ENCODE peak calls at places on chromosomes 5 and 9, in seven cellular contexts. One of them, this sample, is unnamed.

GRCh38 chr5:126640867-126641266 is 40.1 kb downstream of the PHAX start:
- DNase-seq in uterus: no peak
- DNase-seq in body of pancreas: no peak
- DNase-seq in A549: no peak
- DNase-seq in heart left ventricle: no peak
- DNase-seq in stomach: no peak
- DNase-seq in upper lobe of left lung: no peak
- DNase-seq in this sample: no peak

GRCh38 chr9:116842658-116843057 is 155.6 kb downstream of the TRIM32 start:
- DNase-seq in body of pancreas: no peak
- DNase-seq in upper lobe of left lung: no peak
- DNase-seq in uterus: no peak
- DNase-seq in A549: no peak
- DNase-seq in stomach: no peak
- DNase-seq in heart left ventricle: no peak
- DNase-seq in this sample: no peak

GRCh38 chr5:66074891-66075290 is 69.2 kb upstream of the SREK1 start:
- DNase-seq in upper lobe of left lung: no peak
- DNase-seq in uterus: no peak
- DNase-seq in heart left ventricle: no peak
- DNase-seq in A549: no peak
- DNase-seq in stomach: no peak
- DNase-seq in body of pancreas: no peak
- DNase-seq in this sample: no peak

GRCh38 chr5:179321206-179321987 is 23.9 kb downstream of the ADAMTS2 start:
- DNase-seq in upper lobe of left lung: no peak
- DNase-seq in body of pancreas: no peak
- DNase-seq in uterus: peak
- DNase-seq in stomach: no peak
- DNase-seq in heart left ventricle: peak
- DNase-seq in A549: no peak
- DNase-seq in this sample: peak

GRCh38 chr5:148910216-148910615 is 83.8 kb downstream of the ADRB2 start:
- DNase-seq in body of pancreas: no peak
- DNase-seq in upper lobe of left lung: no peak
- DNase-seq in heart left ventricle: no peak
- DNase-seq in uterus: no peak
- DNase-seq in stomach: no peak
- DNase-seq in A549: no peak
- DNase-seq in this sample: no peak

GRCh38 chr9:136994885-136995224 is 1.5 kb downstream of the CLIC3 start:
- DNase-seq in body of pancreas: no peak
- DNase-seq in upper lobe of left lung: peak
- DNase-seq in A549: no peak
- DNase-seq in stomach: no peak
- DNase-seq in heart left ventricle: no peak
- DNase-seq in uterus: no peak
- DNase-seq in this sample: no peak

GRCh38 chr9:110911659-110912473 is 126.4 kb downstream of the LPAR1 start:
- DNase-seq in A549: peak
- DNase-seq in body of pancreas: peak
- DNase-seq in stomach: no peak
- DNase-seq in uterus: no peak
- DNase-seq in heart left ventricle: no peak
- DNase-seq in upper lobe of left lung: no peak
- DNase-seq in this sample: no peak

GRCh38 chr5:142514196-142514595 is 171.7 kb downstream of the FGF1 start:
- DNase-seq in heart left ventricle: no peak
- DNase-seq in stomach: no peak
- DNase-seq in A549: no peak
- DNase-seq in body of pancreas: no peak
- DNase-seq in upper lobe of left lung: no peak
- DNase-seq in uterus: no peak
- DNase-seq in this sample: no peak

GRCh38 chr5:14364096-14364495 is 217.5 kb upstream of the OTULINL start:
- DNase-seq in uterus: no peak
- DNase-seq in heart left ventricle: no peak
- DNase-seq in body of pancreas: no peak
- DNase-seq in stomach: no peak
- DNase-seq in A549: no peak
- DNase-seq in upper lobe of left lung: no peak
- DNase-seq in this sample: no peak

GRCh38 chr5:118243068-118243467 is 745.3 kb downstream of the DTWD2 start:
- DNase-seq in heart left ventricle: no peak
- DNase-seq in stomach: no peak
- DNase-seq in body of pancreas: no peak
- DNase-seq in A549: no peak
- DNase-seq in upper lobe of left lung: no peak
- DNase-seq in uterus: no peak
- DNase-seq in this sample: no peak

GRCh38 chr9:129697111-129697955 is 31.9 kb downstream of the PRRX2 start:
- DNase-seq in upper lobe of left lung: peak
- DNase-seq in stomach: no peak
- DNase-seq in body of pancreas: peak
- DNase-seq in heart left ventricle: peak
- DNase-seq in A549: peak
- DNase-seq in uterus: peak
- DNase-seq in this sample: peak

GRCh38 chr5:96661101-96661840 is 905 bp upstream of the CAST start:
- DNase-seq in uterus: peak
- DNase-seq in A549: peak
- DNase-seq in stomach: no peak
- DNase-seq in heart left ventricle: no peak
- DNase-seq in upper lobe of left lung: no peak
- DNase-seq in body of pancreas: peak
- DNase-seq in this sample: no peak

GRCh38 chr5:181037365-181037861 is 2.7 kb upstream of the BTNL9 start:
- DNase-seq in A549: no peak
- DNase-seq in heart left ventricle: no peak
- DNase-seq in stomach: no peak
- DNase-seq in body of pancreas: no peak
- DNase-seq in uterus: no peak
- DNase-seq in upper lobe of left lung: no peak
- DNase-seq in this sample: peak

GRCh38 chr9:98635374-98635773 is 73.4 kb downstream of the GABBR2 start:
- DNase-seq in heart left ventricle: no peak
- DNase-seq in uterus: no peak
- DNase-seq in stomach: no peak
- DNase-seq in body of pancreas: no peak
- DNase-seq in A549: no peak
- DNase-seq in upper lobe of left lung: no peak
- DNase-seq in this sample: no peak

GRCh38 chr5:9681706-9682105 is 51.6 kb upstream of the TAS2R1 start:
- DNase-seq in uterus: no peak
- DNase-seq in upper lobe of left lung: no peak
- DNase-seq in heart left ventricle: no peak
- DNase-seq in stomach: no peak
- DNase-seq in A549: no peak
- DNase-seq in body of pancreas: no peak
- DNase-seq in this sample: no peak

GRCh38 chr9:126431112-126431742 is 104.6 kb downstream of the MVB12B start:
- DNase-seq in body of pancreas: no peak
- DNase-seq in heart left ventricle: no peak
- DNase-seq in stomach: no peak
- DNase-seq in A549: no peak
- DNase-seq in uterus: no peak
- DNase-seq in upper lobe of left lung: no peak
- DNase-seq in this sample: peak

GRCh38 chr5:93675458-93676450 is 65.6 kb downstream of the POU5F2 start:
- DNase-seq in stomach: no peak
- DNase-seq in A549: no peak
- DNase-seq in uterus: no peak
- DNase-seq in heart left ventricle: no peak
- DNase-seq in body of pancreas: no peak
- DNase-seq in upper lobe of left lung: no peak
- DNase-seq in this sample: no peak

GRCh38 chr5:139640432-139641115 is 7.6 kb upstream of the CXXC5 start:
- DNase-seq in heart left ventricle: peak
- DNase-seq in stomach: peak
- DNase-seq in body of pancreas: no peak
- DNase-seq in A549: no peak
- DNase-seq in upper lobe of left lung: no peak
- DNase-seq in uterus: no peak
- DNase-seq in this sample: no peak

GRCh38 chr5:141374627-141375026 is 936 bp downstream of the PCDHGA6 start:
- DNase-seq in upper lobe of left lung: peak
- DNase-seq in stomach: no peak
- DNase-seq in body of pancreas: no peak
- DNase-seq in A549: no peak
- DNase-seq in uterus: no peak
- DNase-seq in heart left ventricle: peak
- DNase-seq in this sample: no peak

GRCh38 chr5:141369994-141370848 is at the start of gene PCDHGB3:
- DNase-seq in stomach: no peak
- DNase-seq in body of pancreas: peak
- DNase-seq in upper lobe of left lung: peak
- DNase-seq in A549: peak
- DNase-seq in heart left ventricle: peak
- DNase-seq in uterus: no peak
- DNase-seq in this sample: no peak

GRCh38 chr5:141371572-141372475 is 1.8 kb downstream of the PCDHGB3 start:
- DNase-seq in uterus: no peak
- DNase-seq in A549: no peak
- DNase-seq in upper lobe of left lung: peak
- DNase-seq in stomach: no peak
- DNase-seq in body of pancreas: no peak
- DNase-seq in heart left ventricle: no peak
- DNase-seq in this sample: no peak

DNA sequence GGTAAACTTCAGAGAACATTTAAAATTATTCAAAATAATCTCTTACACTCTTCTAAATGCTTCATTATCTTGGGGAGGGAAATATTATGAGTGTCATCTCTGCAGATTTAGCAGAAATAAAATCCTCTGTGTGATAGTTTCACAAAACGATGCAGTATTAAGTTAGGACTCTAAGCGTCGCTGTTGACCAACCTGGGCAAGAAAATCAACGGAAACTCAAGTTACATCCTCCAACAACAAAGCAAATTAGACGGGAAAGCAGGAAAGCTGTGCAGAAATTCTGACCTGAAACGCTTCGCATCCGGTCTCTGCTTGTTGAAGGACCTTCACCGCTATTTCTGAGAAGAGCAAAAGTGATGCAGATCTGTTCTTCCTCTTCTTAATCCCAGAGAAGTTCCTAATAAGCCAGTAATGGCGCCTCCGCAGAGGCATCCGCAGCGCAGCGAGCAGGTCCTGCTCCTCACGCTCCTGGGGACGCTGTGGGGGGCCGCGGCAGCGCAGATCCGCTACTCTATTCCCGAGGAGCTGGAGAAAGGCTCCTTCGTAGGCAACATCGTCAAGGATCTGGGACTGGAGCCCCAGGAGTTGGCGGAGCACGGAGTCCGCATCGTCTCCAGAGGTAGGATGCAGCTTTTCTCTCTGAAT is at the start of gene PCDHGA6:
- DNase-seq in heart left ventricle: no peak
- DNase-seq in upper lobe of left lung: peak
- DNase-seq in body of pancreas: no peak
- DNase-seq in stomach: no peak
- DNase-seq in uterus: no peak
- DNase-seq in A549: no peak
- DNase-seq in this sample: no peak
- TF ChIP-seq CTCF in heart left ventricle: peak
- TF ChIP-seq CTCF in upper lobe of left lung: peak
- TF ChIP-seq CTCF in body of pancreas: no peak
- TF ChIP-seq CTCF in stomach: no peak
- TF ChIP-seq CTCF in uterus: peak
- TF ChIP-seq CTCF in A549: no peak
- TF ChIP-seq CTCF in this sample: no peak

GRCh38 chr5:18745988-18746615 is 1111.8 kb downstream of the TAF11L14 start:
- DNase-seq in upper lobe of left lung: no peak
- DNase-seq in body of pancreas: peak
- DNase-seq in A549: peak
- DNase-seq in uterus: no peak
- DNase-seq in heart left ventricle: no peak
- DNase-seq in stomach: no peak
- DNase-seq in this sample: no peak
- TF ChIP-seq POLR2A in upper lobe of left lung: no peak
- TF ChIP-seq POLR2A in body of pancreas: no peak
- TF ChIP-seq POLR2A in A549: no peak
- TF ChIP-seq POLR2A in uterus: no peak
- TF ChIP-seq POLR2A in heart left ventricle: no peak
- TF ChIP-seq POLR2A in stomach: no peak
- TF ChIP-seq POLR2A in this sample: no peak

GRCh38 chr5:173970878-173971650 is 17.9 kb upstream of the C5orf47 start:
- DNase-seq in heart left ventricle: no peak
- DNase-seq in stomach: no peak
- DNase-seq in upper lobe of left lung: no peak
- DNase-seq in uterus: peak
- DNase-seq in body of pancreas: no peak
- DNase-seq in A549: no peak
- DNase-seq in this sample: no peak
- TF ChIP-seq CTCF in heart left ventricle: no peak
- TF ChIP-seq CTCF in stomach: no peak
- TF ChIP-seq CTCF in upper lobe of left lung: no peak
- TF ChIP-seq CTCF in uterus: no peak
- TF ChIP-seq CTCF in body of pancreas: no peak
- TF ChIP-seq CTCF in A549: peak
- TF ChIP-seq CTCF in this sample: no peak

GRCh38 chr9:124420991-124421543 is 5.8 kb upstream of the PSMB7 start:
- DNase-seq in body of pancreas: no peak
- DNase-seq in heart left ventricle: no peak
- DNase-seq in stomach: no peak
- DNase-seq in uterus: no peak
- DNase-seq in upper lobe of left lung: no peak
- DNase-seq in A549: peak
- DNase-seq in this sample: peak

GRCh38 chr9:124423591-124423990 is 8.3 kb upstream of the PSMB7 start:
- DNase-seq in heart left ventricle: no peak
- DNase-seq in uterus: no peak
- DNase-seq in body of pancreas: no peak
- DNase-seq in stomach: no peak
- DNase-seq in upper lobe of left lung: no peak
- DNase-seq in A549: no peak
- DNase-seq in this sample: no peak

GRCh38 chr9:124419832-124420489 is 4.7 kb upstream of the PSMB7 start:
- DNase-seq in heart left ventricle: no peak
- DNase-seq in upper lobe of left lung: no peak
- DNase-seq in stomach: no peak
- DNase-seq in A549: no peak
- DNase-seq in uterus: no peak
- DNase-seq in body of pancreas: no peak
- DNase-seq in this sample: peak

GRCh38 chr9:124426361-124426760 is 11.1 kb upstream of the PSMB7 start:
- DNase-seq in stomach: no peak
- DNase-seq in upper lobe of left lung: no peak
- DNase-seq in body of pancreas: no peak
- DNase-seq in uterus: no peak
- DNase-seq in A549: no peak
- DNase-seq in heart left ventricle: no peak
- DNase-seq in this sample: peak

DNA sequence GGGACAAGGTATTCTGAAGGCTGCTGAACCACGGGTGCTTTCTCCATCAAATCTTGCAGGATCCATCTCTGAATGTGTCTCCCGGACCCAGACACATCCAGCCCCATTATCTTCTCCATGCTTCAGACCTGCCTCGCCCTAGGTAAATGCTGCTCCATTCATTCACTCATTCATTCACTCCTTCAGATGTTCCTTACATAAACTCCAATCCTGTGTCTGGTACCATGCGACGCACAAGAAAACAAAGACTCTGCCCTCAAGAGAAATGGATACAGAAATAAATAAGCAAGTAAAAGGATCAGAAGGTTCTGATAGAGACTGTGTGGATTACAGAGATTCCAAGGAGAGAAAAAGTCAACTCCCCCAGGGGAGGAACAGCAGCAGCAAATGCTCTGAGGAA is 7.9 kb upstream of the PSMB7 start:
- DNase-seq in uterus: no peak
- DNase-seq in stomach: no peak
- DNase-seq in upper lobe of left lung: no peak
- DNase-seq in body of pancreas: no peak
- DNase-seq in heart left ventricle: no peak
- DNase-seq in A549: no peak
- DNase-seq in this sample: no peak
- TF ChIP-seq POLR2A in uterus: no peak
- TF ChIP-seq POLR2A in stomach: no peak
- TF ChIP-seq POLR2A in upper lobe of left lung: no peak
- TF ChIP-seq POLR2A in body of pancreas: no peak
- TF ChIP-seq POLR2A in heart left ventricle: no peak
- TF ChIP-seq POLR2A in A549: no peak
- TF ChIP-seq POLR2A in this sample: no peak